ENCODE peak calls at places on chromosomes 3 and 15, in eight cellular contexts. W is mucosa of descending colon, E is H9, X is NT2/D1, N is activated T-helper 1 cell treated with Interleukin-2 at 50 U/mL for 16 hours, Z is Caki2, B is midbrain, S is fibroblast of pulmonary artery. T is an unnamed sample.

GRCh38 chr3:195892105-195892354 is 16.3 kb downstream of the TNK2 start:
- DNase-seq in W (no peak), E (no peak), X (no peak), N (no peak), Z (no peak), B (no peak), S (no peak), T (no peak)

GRCh38 chr15:85793641-85794597 is 806 bp downstream of the KLHL25 start:
- DNase-seq in W (peak), E (no peak), X (no peak), N (peak), Z (no peak), B (peak), S (peak), T (peak)

GRCh38 chr3:82496890-82497560 is 735.6 kb upstream of the GBE1 start:
- DNase-seq in W (no peak), E (peak), X (peak), N (no peak), Z (no peak), B (no peak), S (no peak), T (peak)

GRCh38 chr15:48352474-48353072 is 21.3 kb downstream of the DUT start:
- DNase-seq in W (no peak), E (peak), X (no peak), N (peak), Z (peak), B (peak), S (peak), T (no peak)

GRCh38 chr15:71802770-71803169 is 7.6 kb upstream of the NR2E3 start:
- DNase-seq in W (no peak), E (peak), X (no peak), N (no peak), Z (no peak), B (no peak), S (no peak), T (peak)

GRCh38 chr3:186719945-186720739 is 3.0 kb downstream of the KNG1 start:
- DNase-seq in W (no peak), E (no peak), X (no peak), N (no peak), Z (no peak), B (no peak), S (no peak), T (no peak)

GRCh38 chr3:63921741-63922482 is 9.7 kb upstream of the SCAANT1 start:
- DNase-seq in W (no peak), E (no peak), X (no peak), N (no peak), Z (peak), B (peak), S (no peak), T (no peak)

GRCh38 chr3:59759298-59760169 is 709.7 kb upstream of the CFAP20DC start:
- DNase-seq in W (no peak), E (no peak), X (no peak), N (no peak), Z (no peak), B (no peak), S (no peak), T (no peak)

GRCh38 chr15:40313531-40314398 is 6.0 kb upstream of the PLCB2 start:
- DNase-seq in W (peak), E (no peak), X (no peak), N (no peak), Z (no peak), B (no peak), S (no peak), T (no peak)

GRCh38 chr3:43378066-43378935 is 92.0 kb downstream of the SNRK start:
- DNase-seq in W (no peak), E (peak), X (peak), N (peak), Z (no peak), B (no peak), S (peak), T (peak)

GRCh38 chr3:179666436-179667035 is 13.7 kb downstream of the USP13 start:
- DNase-seq in W (no peak), E (peak), X (no peak), N (no peak), Z (no peak), B (peak), S (peak), T (peak)

GRCh38 chr3:45688194-45688881 is 858 bp upstream of the SACM1L start:
- DNase-seq in W (peak), E (peak), X (peak), N (no peak), Z (peak), B (peak), S (no peak), T (peak)

GRCh38 chr3:53763353-53763752 is 82.9 kb downstream of the CHDH start:
- DNase-seq in W (no peak), E (no peak), X (no peak), N (no peak), Z (no peak), B (no peak), S (no peak), T (no peak)

GRCh38 chr3:43953814-43954241 is 263.1 kb downstream of the ABHD5 start:
- DNase-seq in W (no peak), E (no peak), X (no peak), N (no peak), Z (peak), B (no peak), S (peak), T (no peak)

GRCh38 chr3:113100063-113100462 is 109.3 kb downstream of the GTPBP8 start:
- DNase-seq in W (no peak), E (no peak), X (no peak), N (no peak), Z (no peak), B (no peak), S (no peak), T (no peak)

GRCh38 chr15:92958105-92958504 is 58.0 kb downstream of the CHD2 start:
- DNase-seq in W (no peak), E (no peak), X (no peak), N (peak), Z (no peak), B (no peak), S (no peak), T (no peak)

GRCh38 chr15:65868546-65869126 is 655 bp upstream of the RAB11A start:
- DNase-seq in W (no peak), E (no peak), X (no peak), N (no peak), Z (peak), B (no peak), S (no peak), T (no peak)

GRCh38 chr3:127069814-127070440 is 87.0 kb downstream of the PLXNA1 start:
- DNase-seq in W (no peak), E (no peak), X (no peak), N (no peak), Z (no peak), B (no peak), S (no peak), T (no peak)

GRCh38 chr15:73784299-73784698 is 31.1 kb upstream of the INSYN1 start:
- DNase-seq in W (no peak), E (no peak), X (no peak), N (no peak), Z (no peak), B (peak), S (no peak), T (peak)

GRCh38 chr3:45137656-45138181 is 8.5 kb downstream of the CDCP1 start:
- DNase-seq in W (no peak), E (no peak), X (no peak), N (no peak), Z (no peak), B (no peak), S (peak), T (peak)

GRCh38 chr3:31193871-31194270 is 299.4 kb upstream of the GADL1 start:
- DNase-seq in W (no peak), E (no peak), X (no peak), N (no peak), Z (no peak), B (no peak), S (peak), T (no peak)

GRCh38 chr15:69996842-69997478 is 100.8 kb downstream of the TLE3 start:
- DNase-seq in W (peak), E (no peak), X (no peak), N (no peak), Z (no peak), B (no peak), S (no peak), T (no peak)

GRCh38 chr3:195591852-195592251 is 8.1 kb upstream of the APOD start:
- DNase-seq in W (no peak), E (no peak), X (no peak), N (no peak), Z (no peak), B (no peak), S (no peak), T (no peak)

GRCh38 chr3:35664460-35664919 is 25.2 kb downstream of the ARPP21 start:
- DNase-seq in W (no peak), E (peak), X (no peak), N (no peak), Z (peak), B (peak), S (peak), T (peak)

GRCh38 chr3:155330356-155330755 is 36.9 kb upstream of the STRIT1 start:
- DNase-seq in W (no peak), E (no peak), X (no peak), N (no peak), Z (no peak), B (no peak), S (no peak), T (no peak)

GRCh38 chr3:196222876-196223595 is 6.7 kb downstream of the SLC51A start:
- DNase-seq in W (no peak), E (no peak), X (no peak), N (no peak), Z (no peak), B (no peak), S (no peak), T (no peak)

GRCh38 chr3:190017575-190018288 is 103.0 kb downstream of the P3H2 start:
- DNase-seq in W (no peak), E (no peak), X (no peak), N (no peak), Z (peak), B (peak), S (peak), T (no peak)

GRCh38 chr3:185986201-185986600 is 48.4 kb upstream of the TRA2B start:
- DNase-seq in W (no peak), E (no peak), X (no peak), N (no peak), Z (no peak), B (no peak), S (no peak), T (peak)

T was measured in ELF-1.